ENCODE peak calls at places on chromosomes 4 and X, in five cellular contexts. C is AG09309, S is breast epithelium, X is H9, Y is endothelial cell of umbilical vein. T is an unnamed sample.

GRCh38 chr4:73308286-73308685 is 49.7 kb upstream of the ANKRD17 start:
- DNase-seq in C (no peak), S (no peak), X (no peak), Y (peak; percentile 20), T (no peak)

GRCh38 chr4:107094332-107094731 is 58.2 kb upstream of the DKK2 start:
- DNase-seq in C (peak; percentile 23), S (no peak), X (peak; percentile 25), Y (peak; percentile 50), T (no peak)

GRCh38 chrX:39772057-39772832 is 325.5 kb downstream of the BCOR start:
- DNase-seq in C (no peak), S (no peak), X (peak; percentile 95), Y (peak; percentile 44), T (no peak)

GRCh38 chr4:135434936-135435335 is 1233.3 kb upstream of the PABPC4L start:
- DNase-seq in C (no peak), S (no peak), X (no peak), Y (no peak), T (no peak)

GRCh38 chrX:136273986-136274385 is 22.8 kb upstream of the MAP7D3 start:
- DNase-seq in C (no peak), S (no peak), X (no peak), Y (no peak), T (no peak)

GRCh38 chrX:153157450-153157849 is 21.6 kb upstream of the MAGEA1 start:
- DNase-seq in C (no peak), S (no peak), X (no peak), Y (no peak), T (no peak)

GRCh38 chr4:163042306-163042705 is 124.4 kb downstream of the NAF1 start:
- DNase-seq in C (no peak), S (no peak), X (no peak), Y (no peak), T (no peak)

GRCh38 chr4:51963871-51964513 is 56.2 kb downstream of the LRRC66 start:
- DNase-seq in C (no peak), S (no peak), X (no peak), Y (no peak), T (no peak)

GRCh38 chr4:171117457-171117856 is 695.7 kb upstream of the GALNTL6 start:
- DNase-seq in C (no peak), S (no peak), X (no peak), Y (no peak), T (no peak)

GRCh38 chr4:71294301-71294700 is 44.5 kb upstream of the SLC4A4 start:
- DNase-seq in C (no peak), S (no peak), X (no peak), Y (no peak), T (no peak)

GRCh38 chr4:70508801-70509200 is 9.6 kb upstream of the AMTN start:
- DNase-seq in C (peak; percentile 4), S (no peak), X (no peak), Y (no peak), T (no peak)

GRCh38 chr4:28073860-28074555 is 1213.4 kb downstream of the STIM2 start:
- DNase-seq in C (no peak), S (no peak), X (peak; percentile 52), Y (no peak), T (no peak)
- TF ChIP-seq CTCF in C (peak; percentile 0), S (no peak), X (peak; percentile 58), Y (no peak), T (peak; percentile 54)

DNA sequence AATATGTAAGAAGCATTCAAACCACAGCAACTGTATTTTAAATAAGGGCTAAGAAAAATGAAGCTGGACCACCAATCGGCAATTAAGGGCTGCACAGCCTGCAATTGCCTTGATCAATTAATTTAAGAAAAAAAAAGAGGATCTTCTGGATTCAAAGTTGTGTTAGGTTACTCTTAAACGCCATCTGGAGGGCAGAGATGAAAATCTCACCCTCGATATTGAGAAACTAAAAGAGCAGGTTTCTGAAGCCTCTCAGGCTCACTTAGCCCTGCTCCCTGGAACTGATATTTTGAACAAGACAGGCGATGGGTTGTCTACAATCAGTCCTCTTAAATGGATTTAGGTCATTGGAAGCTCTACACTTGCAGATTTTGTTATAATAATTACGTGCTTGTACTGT is 579.4 kb downstream of the GRXCR1 start:
- DNase-seq in C (no peak), S (no peak), X (no peak), Y (no peak), T (no peak)
- TF ChIP-seq CTCF in C (no peak), S (no peak), X (peak; percentile 45), Y (no peak), T (no peak)

GRCh38 chrX:41558531-41558930 is 111.4 kb downstream of the NYX start:
- DNase-seq in C (no peak), S (no peak), X (no peak), Y (peak; percentile 34), T (no peak)
- TF ChIP-seq CTCF in C (peak; percentile 29), S (peak; percentile 13), X (peak; percentile 59), Y (no peak), T (no peak)

GRCh38 chr4:115923152-115923551 is 809.7 kb upstream of the NDST4 start:
- DNase-seq in C (no peak), S (no peak), X (no peak), Y (no peak), T (no peak)
- TF ChIP-seq CTCF in C (no peak), S (no peak), X (no peak), Y (no peak), T (no peak)

DNA sequence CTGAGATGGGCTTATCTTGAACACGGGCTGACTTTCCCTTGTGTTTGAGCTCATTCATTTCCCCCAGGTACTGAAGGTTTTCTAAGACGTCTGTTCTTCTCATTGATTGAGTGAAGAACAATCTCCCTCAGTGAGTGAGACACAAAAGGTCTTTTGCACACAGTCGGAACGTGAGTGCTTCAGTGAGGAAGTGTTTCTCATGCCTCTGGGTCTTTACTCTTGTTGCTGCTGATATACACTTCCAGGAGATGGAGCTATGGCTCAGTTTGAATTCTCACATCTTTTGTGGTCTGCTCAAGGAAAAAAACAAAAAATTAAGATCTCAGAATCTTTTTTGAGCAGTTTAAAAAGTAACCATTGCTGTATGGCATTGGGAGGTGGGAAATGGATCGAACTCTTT is 981.9 kb upstream of the TENM3 start:
- DNase-seq in C (no peak), S (no peak), X (no peak), Y (no peak), T (no peak)
- TF ChIP-seq CTCF in C (peak; percentile 37), S (no peak), X (peak; percentile 69), Y (no peak), T (no peak)

DNA sequence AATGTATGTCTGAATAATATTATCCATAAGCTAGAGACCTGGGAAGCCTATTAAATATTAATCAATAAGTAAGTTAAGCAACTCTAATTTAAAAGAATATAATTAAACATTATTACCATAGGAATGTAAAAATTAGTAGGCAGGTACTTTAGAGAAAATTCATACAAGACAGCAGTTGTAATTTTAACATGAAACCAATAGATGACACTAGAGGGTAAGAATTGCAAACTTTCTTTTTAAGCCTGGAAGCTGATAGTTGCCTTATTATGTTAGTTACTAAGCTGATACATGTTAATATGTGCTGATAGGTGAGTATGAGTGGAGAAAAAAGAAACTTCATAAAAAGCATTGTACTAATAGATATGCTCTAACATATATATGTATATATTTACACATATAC is 1157.4 kb downstream of the FAM133A start:
- DNase-seq in C (no peak), S (no peak), X (no peak), Y (no peak), T (no peak)
- TF ChIP-seq CTCF in C (peak; percentile 28), S (no peak), X (peak; percentile 83), Y (no peak), T (peak; percentile 42)

GRCh38 chr4:138092060-138092459 is 150.1 kb downstream of the SLC7A11 start:
- DNase-seq in C (no peak), S (no peak), X (no peak), Y (no peak), T (no peak)
- TF ChIP-seq CTCF in C (no peak), S (no peak), X (peak; percentile 21), Y (no peak), T (no peak)

GRCh38 chr4:2418652-2419571 is at the start of gene CFAP99:
- DNase-seq in C (peak; percentile 64), S (peak; percentile 95), X (peak; percentile 99), Y (peak; percentile 93), T (peak; percentile 98)
- TF ChIP-seq CTCF in C (peak; percentile 6), S (no peak), X (peak; percentile 18), Y (no peak), T (no peak)

GRCh38 chr4:186146443-186146842 is 41.9 kb downstream of the FAM149A start:
- DNase-seq in C (no peak), S (no peak), X (no peak), Y (no peak), T (no peak)

GRCh38 chr4:186149872-186150271 is 41.5 kb upstream of the CYP4V2 start:
- DNase-seq in C (no peak), S (no peak), X (peak; percentile 93), Y (peak; percentile 41), T (peak; percentile 72)

GRCh38 chr4:186144596-186145569 is 40.4 kb downstream of the FAM149A start:
- DNase-seq in C (no peak), S (no peak), X (peak; percentile 71), Y (peak; percentile 20), T (peak; percentile 90)

GRCh38 chr4:186148335-186148975 is 42.9 kb upstream of the CYP4V2 start:
- DNase-seq in C (no peak), S (no peak), X (no peak), Y (no peak), T (no peak)

DNA sequence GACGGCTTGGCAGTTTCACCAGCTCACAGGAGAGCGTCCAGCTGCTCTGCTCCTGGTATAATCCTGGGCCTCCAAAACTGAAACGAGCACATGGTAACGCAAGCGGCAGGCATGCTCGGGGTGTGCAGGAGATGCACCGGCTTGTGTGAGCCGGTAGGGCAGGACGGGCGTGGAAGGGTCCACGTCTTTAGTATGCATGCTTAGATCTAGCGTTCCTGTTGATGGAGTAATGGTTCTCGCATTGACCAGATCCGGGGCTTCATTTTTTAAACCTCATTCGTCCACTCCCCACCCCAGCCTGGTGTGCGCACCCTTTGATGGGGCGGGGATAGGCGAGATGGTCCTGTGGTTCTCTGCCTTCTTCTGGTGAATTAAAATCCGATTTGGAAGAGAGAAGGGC is 39.7 kb downstream of the FAM149A start:
- DNase-seq in C (no peak), S (no peak), X (peak; percentile 46), Y (peak; percentile 11), T (peak; percentile 61)
- TF ChIP-seq CTCF in C (peak; percentile 21), S (no peak), X (peak; percentile 30), Y (no peak), T (no peak)